ENCODE peak calls at places on chromosomes 16 and 17, in eight cellular contexts. J is aorta, P is posterior cingulate gyrus, E is NCI-H1417 treated with DMSO at 0.1 percent for 48 hours, W is pulmonary artery endothelial cell, Z is hypothalamus, S is LHCN-M2, C is ascending aorta. H is an unnamed sample.

GRCh38 chr17:79073016-79073705 is 1.5 kb upstream of the ENGASE start:
- DNase-seq in P (no peak), S (no peak), W (no peak), E (no peak), J (peak; percentile 49), Z (no peak), C (no peak), H (no peak)

GRCh38 chr17:16214190-16215001 is 938 bp downstream of the NCOR1 start:
- DNase-seq in W (no peak), P (no peak), C (no peak), J (no peak), Z (no peak), E (no peak), S (no peak), H (no peak)

GRCh38 chr17:80111702-80112470 is 10.5 kb downstream of the GAA start:
- DNase-seq in J (peak; percentile 45), P (no peak), W (no peak), C (no peak), Z (no peak), S (no peak), E (no peak), H (no peak)

GRCh38 chr17:27640790-27641189 is 9.8 kb downstream of the LGALS9 start:
- DNase-seq in S (no peak), W (no peak), P (no peak), C (no peak), Z (no peak), J (no peak), E (no peak), H (no peak)

GRCh38 chr16:84416407-84417321 is 48.3 kb downstream of the ATP2C2 start:
- DNase-seq in S (no peak), P (no peak), Z (no peak), E (no peak), C (no peak), J (no peak), W (no peak), H (no peak)

GRCh38 chr16:25108054-25108453 is 3.5 kb upstream of the LCMT1 start:
- DNase-seq in W (no peak), S (no peak), P (no peak), C (no peak), E (no peak), J (no peak), Z (no peak), H (no peak)

GRCh38 chr16:22296225-22297113 is 740 bp upstream of the POLR3E start:
- DNase-seq in P (no peak), J (no peak), W (no peak), E (no peak), C (no peak), Z (no peak), S (no peak), H (no peak)

GRCh38 chr17:61837175-61838051 is 25.9 kb downstream of the BRIP1 start:
- DNase-seq in Z (no peak), J (no peak), C (no peak), S (peak; percentile 63), P (peak; percentile 10), E (peak; percentile 11), W (peak; percentile 26), H (no peak)

GRCh38 chr16:49502136-49502881 is 128.7 kb downstream of the C16orf78 start:
- DNase-seq in C (no peak), S (no peak), P (no peak), Z (no peak), J (no peak), E (no peak), W (no peak), H (no peak)

GRCh38 chr16:85465328-85466307 is 147.5 kb upstream of the GSE1 start:
- DNase-seq in Z (no peak), C (peak; percentile 73), S (peak; percentile 59), E (no peak), J (no peak), P (no peak), W (no peak), H (no peak)

GRCh38 chr17:50564916-50565315 is 4.4 kb downstream of the CACNA1G start:
- DNase-seq in W (no peak), E (no peak), Z (no peak), C (peak; percentile 94), P (peak; percentile 58), S (peak; percentile 70), J (peak; percentile 94), H (no peak)

GRCh38 chr16:13767215-13767614 is 152.7 kb upstream of the ERCC4 start:
- DNase-seq in E (no peak), J (no peak), P (no peak), Z (no peak), C (no peak), S (peak; percentile 20), W (no peak), H (no peak)

GRCh38 chr16:67258160-67258835 is 9.5 kb downstream of the SLC9A5 start:
- DNase-seq in W (peak; percentile 84), E (no peak), Z (no peak), P (no peak), J (peak; percentile 58), S (no peak), C (no peak), H (no peak)

GRCh38 chr17:57662021-57662420 is 83.1 kb downstream of the CCDC182 start:
- DNase-seq in C (no peak), E (peak; percentile 69), W (no peak), S (peak; percentile 70), J (no peak), P (no peak), Z (no peak), H (no peak)

GRCh38 chr16:58306327-58306726 is 11.5 kb upstream of the PRSS54 start:
- DNase-seq in C (no peak), E (no peak), S (peak; percentile 27), J (no peak), W (peak; percentile 13), P (no peak), Z (no peak), H (no peak)

H was measured in frontal cortex.